ENCODE peak calls at places on chromosomes 5 and 9, in nine cellular contexts. B, C, D, L, Z, F, I, A and P are unnamed samples.

GRCh38 chr5:45132972-45133371 is 324.2 kb downstream of the MRPS30 start:
- DNase-seq in Z (no peak), I (no peak), F (no peak), L (no peak), B (no peak), A (no peak), C (no peak), D (no peak), P (no peak)

GRCh38 chr5:113278976-113279375 is 155.8 kb downstream of the TSSK1B start:
- DNase-seq in B (no peak), A (no peak), F (no peak), Z (peak; percentile 70), C (no peak), L (no peak), I (no peak), D (no peak), P (no peak)

GRCh38 chr5:178418471-178419010 is 171.7 kb downstream of the COL23A1 start:
- DNase-seq in F (peak; percentile 47), L (no peak), I (no peak), A (no peak), C (no peak), Z (no peak), B (no peak), D (no peak), P (no peak)

GRCh38 chr5:153753645-153754432 is 263.4 kb downstream of the GRIA1 start:
- DNase-seq in F (no peak), I (no peak), L (no peak), D (no peak), B (no peak), A (no peak), C (no peak), Z (no peak), P (no peak)

GRCh38 chr5:180625125-180625790 is 24.1 kb downstream of the FLT4 start:
- DNase-seq in D (no peak), A (no peak), B (no peak), F (no peak), Z (no peak), C (no peak), L (no peak), I (no peak), P (no peak)

GRCh38 chr5:170078931-170079330 is 26.8 kb upstream of the FOXI1 start:
- DNase-seq in L (no peak), D (no peak), A (no peak), F (no peak), I (no peak), Z (no peak), C (no peak), B (no peak), P (no peak)

GRCh38 chr5:166165600-166165999 is 2125.8 kb upstream of the WWC1 start:
- DNase-seq in F (no peak), L (no peak), A (no peak), I (peak; percentile 31), Z (peak; percentile 19), C (no peak), D (no peak), B (no peak), P (no peak)

GRCh38 chr5:64165500-64166200 is at the start of gene RNF180:
- DNase-seq in C (peak; percentile 33), B (no peak), D (no peak), I (peak; percentile 25), F (peak; percentile 88), Z (peak; percentile 44), A (no peak), L (no peak), P (no peak)

GRCh38 chr5:170483701-170484458 is 19.9 kb upstream of the KCNIP1 start:
- DNase-seq in D (peak; percentile 45), I (no peak), Z (peak; percentile 14), F (no peak), A (no peak), C (no peak), B (no peak), L (no peak), P (no peak)

GRCh38 chr9:123954921-123955320 is 25.0 kb upstream of the DENND1A start:
- DNase-seq in Z (peak; percentile 27), B (no peak), A (no peak), L (no peak), C (no peak), F (no peak), D (no peak), I (no peak), P (peak; percentile 26)

GRCh38 chr5:135108992-135109391 is 75.0 kb upstream of the PITX1 start:
- DNase-seq in D (no peak), F (peak; percentile 62), C (no peak), A (no peak), I (no peak), Z (no peak), B (no peak), L (no peak), P (no peak)

GRCh38 chr5:109558952-109559351 is 130.8 kb upstream of the MAN2A1 start:
- DNase-seq in A (no peak), I (no peak), F (no peak), B (no peak), D (no peak), Z (peak; percentile 29), L (no peak), C (no peak), P (no peak)

GRCh38 chr9:101508203-101508602 is 25.4 kb upstream of the RNF20 start:
- DNase-seq in F (no peak), C (no peak), I (no peak), Z (no peak), A (no peak), B (no peak), D (no peak), L (no peak), P (no peak)

GRCh38 chr5:165630211-165630866 is 2124.9 kb downstream of the MAT2B start:
- DNase-seq in D (no peak), A (no peak), L (no peak), Z (peak; percentile 78), C (peak; percentile 53), F (no peak), B (peak; percentile 29), I (peak; percentile 78), P (peak; percentile 3)

GRCh38 chr9:34651876-34652602 is at the start of gene IL11RA:
- DNase-seq in B (peak; percentile 33), I (peak; percentile 92), F (peak; percentile 94), A (peak; percentile 80), L (no peak), C (peak; percentile 93), Z (peak; percentile 88), D (peak; percentile 65), P (no peak)

GRCh38 chr5:112036206-112036605 is 279.2 kb upstream of the NREP start:
- DNase-seq in D (no peak), Z (no peak), A (no peak), I (no peak), C (no peak), F (no peak), L (no peak), B (no peak), P (no peak)

GRCh38 chr9:37575511-37575914 is 667 bp downstream of the FBXO10 start:
- DNase-seq in Z (peak; percentile 39), F (no peak), C (no peak), L (no peak), D (no peak), A (no peak), I (no peak), B (peak; percentile 57), P (no peak)

GRCh38 chr9:121305269-121305994 is 37.5 kb downstream of the GSN start:
- DNase-seq in Z (no peak), B (no peak), F (peak; percentile 85), I (no peak), C (no peak), L (no peak), A (no peak), D (no peak), P (no peak)
- H3K27ac ChIP-seq in Z (no peak overlapping the region), B (no peak overlapping the region), F (peak overlapping the region; percentile 33), I (no peak overlapping the region), C (no peak overlapping the region), L (no peak overlapping the region), A (no peak overlapping the region), D (no peak overlapping the region), P (no peak overlapping the region)

DNA sequence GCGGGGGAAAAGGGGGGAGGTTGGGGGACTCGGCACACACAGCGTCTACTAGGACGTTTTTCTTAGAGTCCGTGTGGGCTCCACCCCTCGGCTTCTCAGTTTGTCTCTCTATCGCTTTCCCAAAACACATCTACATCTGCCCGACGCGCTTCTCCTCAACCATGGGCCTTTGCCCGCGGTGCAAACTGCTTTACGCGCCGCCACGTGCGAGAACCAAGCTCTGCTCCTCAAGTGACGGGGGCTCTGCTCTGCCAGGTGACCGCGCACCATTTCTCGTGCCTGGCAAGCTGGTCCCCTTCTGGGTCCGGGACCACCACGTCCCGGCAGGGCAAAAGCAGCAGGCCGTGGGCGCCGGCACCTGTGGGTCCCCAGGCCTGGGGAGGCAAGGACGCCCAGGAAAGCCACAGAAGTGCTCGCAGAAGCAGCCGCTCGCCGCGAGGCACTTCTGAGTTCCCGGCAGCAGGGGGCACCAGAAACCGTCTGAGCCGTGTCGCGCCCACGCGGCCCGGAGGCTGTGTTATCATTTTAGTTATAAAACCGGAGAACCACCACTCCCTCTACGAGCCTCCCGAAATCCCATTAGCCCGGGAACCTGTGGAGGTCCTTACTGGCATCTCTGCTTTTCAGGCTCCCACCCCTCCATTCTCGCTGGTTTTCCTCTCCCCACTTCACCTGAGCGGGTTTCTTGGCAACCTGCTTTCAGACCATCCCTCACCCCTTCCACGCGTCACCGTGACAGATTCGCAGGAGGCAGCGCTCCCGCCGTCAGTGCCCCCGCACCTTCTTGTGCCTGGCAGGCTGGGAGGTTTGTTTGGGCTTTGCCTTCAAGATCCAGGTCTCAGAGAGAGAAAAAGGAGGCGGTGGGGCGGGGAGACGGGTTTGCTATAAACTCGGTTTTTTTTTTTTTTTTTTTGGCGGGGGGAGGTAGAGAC is 2.5 kb downstream of the GDNF start:
- DNase-seq in L (no peak), F (peak; percentile 93), B (peak; percentile 45), I (no peak), D (no peak), C (peak; percentile 71), A (peak; percentile 18), Z (peak; percentile 81), P (no peak)
- H3K4me3 ChIP-seq in L (no peak overlapping the region), F (peak overlapping the region; percentile 19), B (no peak overlapping the region), I (peak overlapping the region; percentile 32), D (no peak overlapping the region), C (peak overlapping the region; percentile 38), A (no peak overlapping the region), Z (peak overlapping the region; percentile 54), P (no peak overlapping the region)

GRCh38 chr5:116579139-116579538 is 4.5 kb upstream of the SEMA6A start:
- DNase-seq in D (no peak), A (no peak), F (no peak), B (no peak), L (no peak), C (no peak), Z (peak; percentile 13), I (no peak), P (no peak)
- H3K27ac ChIP-seq in D (no peak overlapping the region), A (no peak overlapping the region), F (no peak overlapping the region), B (no peak overlapping the region), L (no peak overlapping the region), C (no peak overlapping the region), Z (no peak overlapping the region), I (no peak overlapping the region), P (no peak overlapping the region)

DNA sequence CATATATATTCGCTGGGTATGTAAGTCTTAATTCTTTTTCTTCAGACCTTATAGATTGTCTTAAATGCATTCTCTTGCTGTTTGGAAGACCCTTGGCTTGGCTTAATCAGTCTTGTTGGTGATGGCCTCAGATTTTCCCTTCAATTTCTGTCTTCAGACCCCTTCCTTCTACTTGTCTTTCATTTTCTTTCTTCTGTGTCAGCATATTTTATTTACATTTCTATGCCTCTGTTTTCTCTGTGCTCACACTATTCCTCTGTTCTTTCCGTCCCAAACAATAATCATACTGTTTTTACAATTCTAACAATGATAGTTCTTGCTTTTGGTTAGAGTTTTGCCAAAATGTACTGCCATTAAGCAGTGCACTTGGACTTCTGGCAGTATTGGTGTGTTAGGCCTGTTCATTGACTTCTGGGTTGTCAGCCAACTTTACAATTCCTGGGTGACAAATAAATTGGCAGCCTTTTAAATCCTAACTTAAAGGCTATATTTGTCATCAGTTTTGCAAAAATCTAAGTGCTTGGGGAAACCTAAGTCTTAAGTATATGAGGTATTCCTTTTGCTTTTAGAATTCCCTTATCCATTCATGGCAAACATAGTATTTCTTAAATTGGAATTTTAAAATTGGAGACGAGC is 8.0 kb downstream of the SRFBP1 start:
- DNase-seq in C (no peak), B (no peak), L (no peak), I (no peak), F (no peak), Z (peak; percentile 45), A (no peak), D (no peak), P (no peak)
- H3K4me3 ChIP-seq in C (no peak overlapping the region), B (no peak overlapping the region), L (no peak overlapping the region), I (no peak overlapping the region), F (no peak overlapping the region), Z (no peak overlapping the region), A (no peak overlapping the region), D (no peak overlapping the region), P (peak overlapping the region; percentile 6)